ENCODE peak calls at places on chromosomes 1 and 21, in eight cellular contexts. Z, S, T, F, Y, D, C and I are unnamed samples.

GRCh38 chr1:87325982-87326738 is 2.5 kb upstream of the LMO4 start:
- DNase-seq in Z (peak), S (peak), T (peak), F (peak), Y (peak), D (peak), C (peak), I (no peak)

GRCh38 chr1:166908942-166909341 is 32.9 kb upstream of the TADA1 start:
- DNase-seq in Z (no peak), S (no peak), T (peak), F (no peak), Y (no peak), D (no peak), C (peak), I (no peak)

GRCh38 chr1:153768316-153769126 is 6.7 kb upstream of the SLC27A3 start:
- DNase-seq in Z (no peak), S (no peak), T (no peak), F (no peak), Y (peak), D (no peak), C (no peak), I (no peak)

GRCh38 chr1:227487606-227488005 is 75.8 kb upstream of the ZNF678 start:
- DNase-seq in Z (no peak), S (no peak), T (no peak), F (no peak), Y (no peak), D (no peak), C (no peak), I (no peak)

GRCh38 chr1:91684599-91685196 is 184.0 kb downstream of the CDC7 start:
- DNase-seq in Z (peak), S (peak), T (peak), F (no peak), Y (peak), D (no peak), C (peak), I (no peak)

GRCh38 chr21:35616090-35616489 is 444.2 kb downstream of the SETD4 start:
- DNase-seq in Z (no peak), S (peak), T (peak), F (no peak), Y (no peak), D (no peak), C (peak), I (no peak)

GRCh38 chr21:26818911-26819310 is 26.3 kb downstream of the ADAMTS1 start:
- DNase-seq in Z (no peak), S (no peak), T (no peak), F (no peak), Y (no peak), D (no peak), C (no peak), I (no peak)

GRCh38 chr1:212208978-212209644 is 76.1 kb upstream of the PPP2R5A start:
- DNase-seq in Z (no peak), S (no peak), T (no peak), F (no peak), Y (no peak), D (no peak), C (no peak), I (no peak)

GRCh38 chr1:30371179-30371788 is 352.1 kb downstream of the MATN1 start:
- DNase-seq in Z (no peak), S (no peak), T (no peak), F (no peak), Y (no peak), D (no peak), C (no peak), I (no peak)

GRCh38 chr1:3890389-3891328 is 9.4 kb downstream of the C1orf174 start:
- DNase-seq in Z (peak), S (no peak), T (no peak), F (no peak), Y (no peak), D (no peak), C (no peak), I (no peak)

GRCh38 chr1:234780112-234780511 is 170.1 kb upstream of the IRF2BP2 start:
- DNase-seq in Z (no peak), S (no peak), T (no peak), F (no peak), Y (no peak), D (no peak), C (no peak), I (no peak)

GRCh38 chr1:177847843-177848242 is 122.0 kb downstream of the SEC16B start:
- DNase-seq in Z (no peak), S (peak), T (peak), F (no peak), Y (no peak), D (no peak), C (peak), I (no peak)

GRCh38 chr21:19844334-19844733 is 1153.9 kb upstream of the NCAM2 start:
- DNase-seq in Z (no peak), S (no peak), T (no peak), F (no peak), Y (no peak), D (no peak), C (no peak), I (no peak)

GRCh38 chr1:12057382-12057781 is 5.7 kb upstream of the TNFRSF8 start:
- DNase-seq in Z (peak), S (peak), T (no peak), F (no peak), Y (no peak), D (no peak), C (peak), I (no peak)

GRCh38 chr1:224095867-224096266 is 18.0 kb upstream of the FBXO28 start:
- DNase-seq in Z (no peak), S (no peak), T (no peak), F (no peak), Y (no peak), D (no peak), C (no peak), I (no peak)

GRCh38 chr21:37220433-37220980 is 46.6 kb downstream of the VPS26C start:
- DNase-seq in Z (peak), S (peak), T (peak), F (no peak), Y (no peak), D (no peak), C (peak), I (no peak)

GRCh38 chr1:172670316-172670715 is 11.4 kb downstream of the FASLG start:
- DNase-seq in Z (no peak), S (no peak), T (no peak), F (no peak), Y (no peak), D (no peak), C (no peak), I (no peak)

GRCh38 chr1:147771216-147772125 is 11.1 kb upstream of the GJA5 start:
- DNase-seq in Z (no peak), S (no peak), T (peak), F (no peak), Y (no peak), D (peak), C (peak), I (no peak)

GRCh38 chr1:224181453-224181810 is 1.6 kb upstream of the DEGS1 start:
- DNase-seq in Z (no peak), S (no peak), T (no peak), F (no peak), Y (no peak), D (no peak), C (no peak), I (no peak)

GRCh38 chr1:65949933-65950332 is 157.2 kb downstream of the PDE4B start:
- DNase-seq in Z (no peak), S (no peak), T (no peak), F (no peak), Y (no peak), D (no peak), C (no peak), I (no peak)

GRCh38 chr1:156112276-156113137 is 2.0 kb upstream of the LMNA start:
- DNase-seq in Z (no peak), S (no peak), T (no peak), F (no peak), Y (no peak), D (peak), C (no peak), I (no peak)

GRCh38 chr1:11842154-11843041 is 5.2 kb downstream of the NPPA start:
- DNase-seq in Z (peak), S (peak), T (peak), F (no peak), Y (peak), D (peak), C (peak), I (no peak)

GRCh38 chr1:223515915-223516314 is 122.7 kb downstream of the CCDC185 start:
- DNase-seq in Z (no peak), S (no peak), T (no peak), F (no peak), Y (no peak), D (no peak), C (no peak), I (no peak)

GRCh38 chr21:39660191-39660590 is 47.5 kb downstream of the B3GALT5 start:
- DNase-seq in Z (no peak), S (peak), T (peak), F (no peak), Y (peak), D (peak), C (peak), I (no peak)

GRCh38 chr21:36994501-36995189 is 11.9 kb upstream of the RIPPLY3 start:
- DNase-seq in Z (no peak), S (peak), T (no peak), F (no peak), Y (peak), D (no peak), C (no peak), I (no peak)

GRCh38 chr1:103516693-103517092 is 8.8 kb upstream of the RNPC3 start:
- DNase-seq in Z (no peak), S (peak), T (peak), F (no peak), Y (no peak), D (no peak), C (peak), I (no peak)

GRCh38 chr1:7087888-7088287 is 302.6 kb downstream of the CAMTA1 start:
- DNase-seq in Z (no peak), S (no peak), T (no peak), F (no peak), Y (no peak), D (no peak), C (no peak), I (no peak)

GRCh38 chr1:112713466-112714312 is 1.4 kb downstream of the PPM1J start:
- DNase-seq in Z (peak), S (no peak), T (no peak), F (no peak), Y (no peak), D (no peak), C (no peak), I (peak)

GRCh38 chr1:103372866-103373265 is 152.6 kb upstream of the RNPC3 start:
- DNase-seq in Z (no peak), S (peak), T (no peak), F (no peak), Y (no peak), D (no peak), C (no peak), I (no peak)

GRCh38 chr1:99348375-99349132 is 84.3 kb downstream of the PLPPR4 start:
- DNase-seq in Z (no peak), S (no peak), T (no peak), F (no peak), Y (no peak), D (no peak), C (no peak), I (no peak)

GRCh38 chr1:197683895-197684553 is 91.3 kb downstream of the DENND1B start:
- DNase-seq in Z (no peak), S (no peak), T (peak), F (no peak), Y (no peak), D (peak), C (no peak), I (no peak)

DNA sequence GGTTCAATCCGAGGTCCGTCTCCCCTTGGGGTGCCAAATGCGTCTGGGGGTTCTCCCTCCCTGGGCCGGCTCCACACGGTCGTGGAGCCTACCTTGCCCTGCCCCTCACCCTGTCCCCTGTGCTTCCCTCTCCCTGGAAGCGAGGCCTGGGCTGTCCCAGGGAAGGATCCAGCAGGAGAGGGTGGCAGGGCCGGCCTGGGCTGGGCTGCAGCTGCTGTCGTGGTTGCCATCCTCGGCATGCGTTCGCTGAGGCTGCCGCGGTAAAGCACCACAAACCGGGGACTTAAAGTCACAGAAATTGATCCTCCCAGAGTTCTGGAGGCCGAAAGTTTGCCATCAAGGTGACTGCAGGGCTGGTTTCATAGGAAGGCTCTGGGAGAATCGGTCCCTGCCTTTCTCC is 123.0 kb upstream of the TMPRSS2 start:
- DNase-seq in Z (no peak), S (no peak), T (no peak), F (no peak), Y (no peak), D (no peak), C (no peak), I (no peak)
- TF ChIP-seq CTCF in Z (no peak), S (no peak), T (no peak), F (no peak), Y (no peak), D (no peak), C (no peak), I (no peak)

GRCh38 chr1:186680031-186681012 is at the start of gene PTGS2:
- DNase-seq in Z (peak), S (peak), T (peak), F (peak), Y (peak), D (peak), C (peak), I (peak)
- TF ChIP-seq CTCF in Z (no peak), S (peak), T (peak), F (peak), Y (peak), D (peak), C (peak), I (no peak)

DNA sequence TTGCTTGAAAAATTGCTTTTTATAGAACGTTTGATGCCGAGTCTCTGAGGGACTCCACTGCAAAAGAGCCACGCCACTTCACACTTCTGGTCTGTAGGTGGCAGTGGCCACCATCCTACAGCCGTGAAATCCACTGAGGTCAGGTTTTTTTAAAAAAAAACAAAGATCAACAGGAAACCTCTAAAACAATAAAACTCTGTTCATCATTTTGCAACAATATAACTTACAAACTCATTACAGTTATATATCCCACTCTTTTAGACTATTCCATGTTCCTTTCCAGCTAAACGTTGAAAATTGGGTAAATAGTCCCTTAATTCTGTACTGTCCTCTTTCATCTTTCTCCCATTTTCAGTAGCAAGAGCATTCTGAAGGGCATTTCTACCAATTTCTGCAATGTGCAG is 64.6 kb upstream of the FMN2 start:
- DNase-seq in Z (peak), S (peak), T (peak), F (peak), Y (peak), D (peak), C (peak), I (peak)
- TF ChIP-seq CTCF in Z (peak), S (peak), T (peak), F (peak), Y (peak), D (peak), C (peak), I (peak)

DNA sequence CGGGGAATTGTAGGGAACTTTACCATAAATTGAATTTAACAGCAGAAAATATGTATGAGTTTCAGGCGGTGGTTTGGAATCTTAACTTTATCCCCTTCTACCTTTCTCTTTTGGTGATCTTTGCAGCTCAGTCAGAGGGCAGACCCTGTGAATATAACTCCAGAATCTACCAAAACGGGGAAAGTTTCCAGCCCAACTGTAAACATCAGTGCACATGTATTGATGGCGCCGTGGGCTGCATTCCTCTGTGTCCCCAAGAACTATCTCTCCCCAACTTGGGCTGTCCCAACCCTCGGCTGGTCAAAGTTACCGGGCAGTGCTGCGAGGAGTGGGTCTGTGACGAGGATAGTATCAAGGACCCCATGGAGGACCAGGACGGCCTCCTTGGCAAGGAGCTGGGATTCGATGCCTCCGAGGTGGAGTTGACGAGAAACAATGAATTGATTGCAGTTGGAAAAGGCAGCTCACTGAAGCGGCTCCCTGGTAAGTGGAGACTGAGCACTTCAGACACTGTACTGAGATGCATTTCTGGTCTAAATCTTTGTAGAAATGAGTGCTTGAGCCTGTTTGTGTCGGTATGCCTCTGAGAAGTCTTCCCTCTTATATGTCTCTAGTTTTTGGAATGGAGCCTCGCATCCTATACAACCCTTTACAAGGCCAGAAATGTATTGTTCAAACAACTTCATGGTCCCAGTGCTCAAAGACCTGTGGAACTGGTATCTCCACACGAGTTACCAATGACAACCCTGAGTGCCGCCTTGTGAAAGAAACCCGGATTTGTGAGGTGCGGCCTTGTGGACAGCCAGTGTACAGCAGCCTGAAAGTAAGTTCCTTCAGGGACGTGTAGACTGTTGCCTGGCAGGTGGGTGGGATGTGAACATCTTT is 1.5 kb downstream of the CCN1 start:
- DNase-seq in Z (no peak), S (peak), T (peak), F (peak), Y (peak), D (no peak), C (peak), I (peak)
- TF ChIP-seq CTCF in Z (no peak), S (peak), T (peak), F (peak), Y (peak), D (no peak), C (no peak), I (peak)

GRCh38 chr1:217590598-217590997 is 40.3 kb downstream of the GPATCH2 start:
- DNase-seq in Z (no peak), S (no peak), T (no peak), F (no peak), Y (peak), D (no peak), C (no peak), I (no peak)
- TF ChIP-seq CTCF in Z (no peak), S (no peak), T (no peak), F (no peak), Y (peak), D (no peak), C (no peak), I (no peak)